ENCODE peak calls at places on chromosomes 6 and 20, in five cellular contexts. H is GM23248, X is PC-3, Q is SK-N-SH, Z is OCI-LY7. G is an unnamed sample. For H3K36me3 and H3K9me2, the result is how much of the 10 kb centered on the place peaks cover.

GRCh38 chr20:64116016-64116415 is 8.7 kb upstream of the NPBWR2 start:
- DNase-seq in H (no peak), X (no peak), Q (no peak), Z (no peak), G (no peak)

GRCh38 chr6:43942011-43942442 is 172.0 kb downstream of the VEGFA start:
- DNase-seq in H (no peak), X (no peak), Q (peak), Z (no peak), G (no peak)

GRCh38 chr20:22623211-22623610 is 38.8 kb upstream of the FOXA2 start:
- DNase-seq in H (peak), X (peak), Q (no peak), Z (no peak), G (no peak)

GRCh38 chr6:105045546-105045945 is 88.6 kb downstream of the LIN28B start:
- DNase-seq in H (peak), X (peak), Q (no peak), Z (no peak), G (no peak)

GRCh38 chr20:17624070-17624469 is 54.2 kb downstream of the DSTN start:
- DNase-seq in H (no peak), X (no peak), Q (peak), Z (no peak), G (no peak)

GRCh38 chr6:36858407-36858981 is 16.1 kb downstream of the PPIL1 start:
- DNase-seq in H (peak), X (no peak), Q (no peak), Z (no peak), G (no peak)

GRCh38 chr20:12316794-12317193 is 399.1 kb downstream of the BTBD3 start:
- DNase-seq in H (no peak), X (no peak), Q (no peak), Z (no peak), G (no peak)

GRCh38 chr6:169310983-169311382 is 57.3 kb upstream of the THBS2 start:
- DNase-seq in H (no peak), X (no peak), Q (no peak), Z (no peak), G (no peak)

GRCh38 chr6:9095671-9096260 is 660.4 kb upstream of the SLC35B3 start:
- DNase-seq in H (no peak), X (no peak), Q (no peak), Z (no peak), G (no peak)

GRCh38 chr6:41635365-41635764 is 2.9 kb upstream of the MDFI start:
- DNase-seq in H (no peak), X (no peak), Q (no peak), Z (no peak), G (no peak)

GRCh38 chr6:11008821-11009220 is 35.3 kb downstream of the ELOVL2 start:
- DNase-seq in H (peak), X (no peak), Q (no peak), Z (no peak), G (peak)

GRCh38 chr20:15144911-15145310 is 807.5 kb upstream of the FLRT3 start:
- DNase-seq in H (no peak), X (no peak), Q (peak), Z (no peak), G (no peak)
- H3K27ac ChIP-seq in H (no peak), X (no peak), Q (no peak), Z (no peak), G (no peak)

GRCh38 chr20:5596401-5597193 is 153.6 kb upstream of the SHLD1 start:
- DNase-seq in H (no peak), X (no peak), Q (no peak), Z (no peak), G (no peak)

GRCh38 chr20:5595744-5596143 is 154.5 kb upstream of the SHLD1 start:
- DNase-seq in H (no peak), X (no peak), Q (no peak), Z (no peak), G (no peak)

GRCh38 chr20:5602346-5602745 is 147.9 kb upstream of the SHLD1 start:
- DNase-seq in H (peak), X (no peak), Q (no peak), Z (no peak), G (no peak)

GRCh38 chr20:5606347-5606746 is 143.9 kb upstream of the SHLD1 start:
- DNase-seq in H (no peak), X (no peak), Q (no peak), Z (no peak), G (no peak)

GRCh38 chr20:5600982-5601381 is 149.2 kb upstream of the SHLD1 start:
- DNase-seq in H (no peak), X (no peak), Q (no peak), Z (no peak), G (no peak)
- H3K36me3 ChIP-seq in H (under half), X (half or more), Q (under half), Z (half or more), G (under half)

GRCh38 chr20:6622041-6622440 is 145.4 kb upstream of the BMP2 start:
- DNase-seq in H (no peak), X (no peak), Q (no peak), Z (no peak), G (no peak)
- H3K9me2 ChIP-seq in H (under half), X (under half), Q (under half), Z (under half), G (under half)

DNA sequence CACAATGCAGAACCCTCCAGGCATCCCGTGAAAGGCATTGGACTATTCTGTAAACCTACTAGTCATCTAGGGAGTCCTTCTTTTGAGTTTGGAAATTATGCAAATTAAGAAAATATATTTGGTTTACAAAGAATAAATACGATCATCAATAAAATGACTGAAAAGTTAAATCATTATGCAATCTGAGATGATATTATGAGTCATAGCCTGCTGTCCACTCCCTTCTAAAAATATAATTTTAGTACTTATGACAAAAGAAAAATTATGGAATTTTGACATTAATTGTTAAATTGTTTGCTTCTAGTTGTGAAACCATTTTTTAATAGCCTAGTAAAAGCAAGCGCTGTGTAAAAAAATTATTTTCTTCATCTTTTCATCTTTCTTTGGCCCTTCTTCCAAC is 599.9 kb downstream of the COL12A1 start:
- DNase-seq in H (peak), X (peak), Q (no peak), Z (no peak), G (no peak)
- H3K27ac ChIP-seq in H (peak), X (peak), Q (no peak), Z (no peak), G (no peak)

DNA sequence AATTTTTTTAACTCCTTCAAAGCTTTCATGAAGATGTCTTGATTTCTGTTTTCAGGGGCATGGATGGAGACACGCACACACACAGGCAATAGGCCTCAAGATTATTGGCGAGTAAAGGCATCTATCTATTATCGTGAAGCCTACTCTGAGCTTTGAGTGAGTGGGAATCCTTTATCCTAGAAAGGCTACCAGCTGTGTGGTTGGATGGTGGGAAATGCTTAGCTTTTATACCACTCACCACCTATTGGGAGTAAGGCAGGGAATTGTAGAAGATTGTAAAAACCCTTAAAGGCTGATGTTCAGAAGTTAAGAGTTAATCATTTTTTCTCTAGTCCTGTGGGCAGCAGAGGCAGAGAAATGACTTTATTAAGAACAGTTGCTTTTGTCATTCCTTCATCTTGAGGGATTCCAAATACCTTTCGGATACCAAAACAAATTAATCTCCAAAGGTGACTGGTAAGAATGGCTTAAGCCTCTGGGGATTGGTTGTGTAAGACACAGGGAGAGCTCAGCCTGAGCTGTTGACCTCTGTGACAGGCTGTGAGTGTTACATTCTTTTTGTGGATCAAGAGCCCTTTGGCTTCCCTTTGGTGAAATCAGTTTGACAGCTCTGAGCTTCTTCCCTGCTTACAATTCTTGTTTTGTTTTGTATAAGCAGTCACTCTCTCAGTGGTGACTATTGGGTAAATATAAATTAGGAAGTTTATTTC is 33.6 kb downstream of the CTNNBL1 start:
- DNase-seq in H (peak), X (no peak), Q (no peak), Z (no peak), G (no peak)
- H3K36me3 ChIP-seq in H (under half), X (under half), Q (under half), Z (under half), G (under half)

G was measured in Karpas-422.